ENCODE peak calls at places on chromosomes 6 and 20, in ten cellular contexts. B is H54, M is cardiac fibroblast, J is memory B cell, Y is thoracic aorta, F is GM04503, A is H7, K is mesothelial cell of epicardium, P is amniotic epithelial cell, Z is cerebellar cortex. W is an unnamed sample.

GRCh38 chr20:33945391-33946079 is 48.2 kb upstream of the RALY start:
- DNase-seq in Y (no peak), Z (no peak), F (peak), B (peak), P (peak), M (peak), J (no peak), A (no peak), K (no peak), W (peak)

GRCh38 chr20:38220587-38220986 is 39.9 kb downstream of the KIAA1755 start:
- DNase-seq in M (no peak), K (no peak), A (no peak), Y (no peak), B (no peak), F (no peak), P (no peak), Z (no peak), J (no peak), W (no peak)

GRCh38 chr6:3612341-3613041 is 139.0 kb downstream of the PXDC1 start:
- DNase-seq in A (no peak), K (peak), F (peak), J (no peak), M (peak), Z (no peak), P (peak), Y (no peak), B (peak), W (peak)

GRCh38 chr6:149627672-149628071 is 20.8 kb downstream of the KATNA1 start:
- DNase-seq in K (no peak), Z (no peak), B (no peak), M (no peak), P (no peak), A (no peak), Y (no peak), F (no peak), J (no peak), W (no peak)

GRCh38 chr6:170371091-170371490 is 64.5 kb downstream of the FAM120B start:
- DNase-seq in Y (no peak), P (peak), K (no peak), B (no peak), F (no peak), A (no peak), Z (no peak), M (no peak), J (no peak), W (no peak)

GRCh38 chr6:3888153-3888957 is 39.2 kb downstream of the FAM50B start:
- DNase-seq in F (no peak), M (peak), K (no peak), Y (no peak), J (no peak), B (no peak), Z (no peak), A (no peak), P (no peak), W (no peak)

GRCh38 chr6:169905041-169905807 is 153.8 kb downstream of the ERMARD start:
- DNase-seq in B (no peak), F (peak), J (no peak), P (no peak), A (no peak), K (no peak), Y (no peak), M (peak), Z (no peak), W (no peak)

GRCh38 chr6:89117285-89118108 is at the start of gene SRSF12:
- DNase-seq in J (peak), K (peak), P (peak), F (no peak), A (peak), Z (peak), M (peak), Y (no peak), B (peak), W (no peak)

GRCh38 chr6:37547564-37548061 is 47.9 kb upstream of the CCDC167 start:
- DNase-seq in Z (no peak), M (peak), K (peak), J (no peak), Y (no peak), P (peak), F (no peak), B (no peak), A (no peak), W (no peak)

GRCh38 chr6:147135211-147135672 is 69.0 kb upstream of the STXBP5 start:
- DNase-seq in K (no peak), P (peak), B (no peak), A (no peak), M (peak), F (peak), Y (no peak), Z (no peak), J (no peak), W (peak)

GRCh38 chr6:100664274-100665040 is 199.7 kb upstream of the SIM1 start:
- DNase-seq in F (no peak), K (no peak), Y (no peak), J (peak), P (peak), Z (peak), B (no peak), A (no peak), M (peak), W (peak)

GRCh38 chr20:23412026-23412425 is 9.3 kb downstream of the NAPB start:
- DNase-seq in P (no peak), F (no peak), Y (no peak), B (no peak), A (no peak), J (no peak), Z (peak), M (no peak), K (no peak), W (no peak)

GRCh38 chr6:15953152-15953880 is 175.6 kb upstream of the MYLIP start:
- DNase-seq in P (peak), Z (no peak), Y (no peak), M (peak), K (no peak), B (no peak), F (no peak), A (peak), J (no peak), W (no peak)

GRCh38 chr6:89862698-89863097 is 31.6 kb upstream of the GJA10 start:
- DNase-seq in K (no peak), B (no peak), F (no peak), P (no peak), M (no peak), A (no peak), J (no peak), Y (no peak), Z (no peak), W (no peak)

W was measured in AG09309.